ENCODE peak calls at places on chromosomes 6 and 20, in six cellular contexts. D is astrocyte; Z is psoas muscle; M is H1; J is CD4-positive, CD25-positive, alpha-beta regulatory T cell; N is dorsolateral prefrontal cortex. P is an unnamed sample. For H3K27me3, the result is how much of the 10 kb centered on the place peaks cover.

GRCh38 chr6:128062882-128063603 is 162.2 kb upstream of the THEMIS start:
- DNase-seq in D (peak), Z (no peak), M (no peak), J (no peak), N (no peak), P (no peak)

GRCh38 chr20:50107086-50107645 is 5.8 kb downstream of the UBE2V1 start:
- DNase-seq in D (no peak), Z (no peak), M (no peak), J (no peak), N (no peak), P (no peak)

GRCh38 chr6:158213925-158214674 is 46.0 kb downstream of the GTF2H5 start:
- DNase-seq in D (peak), Z (peak), M (no peak), J (peak), N (peak), P (peak)

GRCh38 chr6:148293181-148293995 is 49.2 kb upstream of the SASH1 start:
- DNase-seq in D (no peak), Z (no peak), M (no peak), J (no peak), N (peak), P (no peak)

GRCh38 chr6:41843178-41843577 is 52.0 kb downstream of the USP49 start:
- DNase-seq in D (no peak), Z (no peak), M (no peak), J (no peak), N (no peak), P (no peak)

GRCh38 chr6:39102024-39102820 is 12.8 kb downstream of the SAYSD1 start:
- DNase-seq in D (peak), Z (no peak), M (peak), J (peak), N (no peak), P (peak)

GRCh38 chr20:25259788-25260254 is 11.9 kb downstream of the PYGB start:
- DNase-seq in D (no peak), Z (no peak), M (peak), J (peak), N (no peak), P (no peak)

GRCh38 chr6:132142308-132142707 is 191.1 kb upstream of the CCN2 start:
- DNase-seq in D (peak), Z (no peak), M (no peak), J (no peak), N (no peak), P (no peak)

GRCh38 chr6:134317471-134318131 is at the start of gene SGK1:
- DNase-seq in D (peak), Z (peak), M (peak), J (peak), N (peak), P (peak)

GRCh38 chr6:57242505-57242904 is 20.4 kb upstream of the RAB23 start:
- DNase-seq in D (peak), Z (no peak), M (no peak), J (no peak), N (no peak), P (no peak)

GRCh38 chr6:99471638-99472037 is 43.6 kb downstream of the USP45 start:
- DNase-seq in D (no peak), Z (no peak), M (no peak), J (no peak), N (no peak), P (no peak)

GRCh38 chr6:33279971-33280511 is 3.1 kb downstream of the B3GALT4 start:
- DNase-seq in D (peak), Z (no peak), M (no peak), J (no peak), N (no peak), P (peak)

GRCh38 chr6:158654960-158655485 is 5.2 kb downstream of the SYTL3 start:
- DNase-seq in D (peak), Z (no peak), M (no peak), J (peak), N (no peak), P (no peak)

GRCh38 chr6:157865249-157865648 is 42.2 kb downstream of the SNX9 start:
- DNase-seq in D (no peak), Z (no peak), M (no peak), J (no peak), N (no peak), P (no peak)

GRCh38 chr6:156660389-156660788 is 116.8 kb upstream of the ARID1B start:
- DNase-seq in D (no peak), Z (no peak), M (no peak), J (no peak), N (no peak), P (no peak)

GRCh38 chr6:106639812-106640211 is 10.4 kb downstream of the QRSL1 start:
- DNase-seq in D (no peak), Z (no peak), M (no peak), J (no peak), N (no peak), P (no peak)

GRCh38 chr6:170345662-170346061 is 39.1 kb downstream of the FAM120B start:
- DNase-seq in D (peak), Z (no peak), M (no peak), J (peak), N (no peak), P (no peak)

GRCh38 chr6:6003334-6004146 is 3.2 kb downstream of the NRN1 start:
- DNase-seq in D (no peak), Z (no peak), M (peak), J (peak), N (no peak), P (peak)

GRCh38 chr6:5248302-5249098 is 12.2 kb downstream of the LYRM4 start:
- DNase-seq in D (peak), Z (no peak), M (no peak), J (no peak), N (no peak), P (no peak)

GRCh38 chr20:24783631-24784492 is 165.2 kb upstream of the CST7 start:
- DNase-seq in D (no peak), Z (no peak), M (peak), J (peak), N (no peak), P (no peak)

GRCh38 chr6:155412335-155412734 is 43.3 kb downstream of the NOX3 start:
- DNase-seq in D (peak), Z (no peak), M (no peak), J (no peak), N (no peak), P (no peak)

GRCh38 chr6:11911535-11911934 is 100.6 kb upstream of the HIVEP1 start:
- DNase-seq in D (peak), Z (no peak), M (no peak), J (no peak), N (no peak), P (no peak)

GRCh38 chr20:41645372-41645771 is 27.2 kb upstream of the CHD6 start:
- DNase-seq in D (no peak), Z (no peak), M (no peak), J (no peak), N (no peak), P (no peak)

GRCh38 chr20:9460518-9460917 is 53.9 kb upstream of the LAMP5 start:
- DNase-seq in D (peak), Z (no peak), M (no peak), J (no peak), N (no peak), P (peak)

GRCh38 chr6:119138906-119139541 is 60.6 kb upstream of the FAM184A start:
- DNase-seq in D (no peak), Z (no peak), M (no peak), J (no peak), N (no peak), P (no peak)

GRCh38 chr6:66897576-66897975 is 1190.5 kb upstream of the EYS start:
- DNase-seq in D (peak), Z (no peak), M (peak), J (peak), N (no peak), P (peak)

GRCh38 chr6:33958208-33958862 is 154.5 kb upstream of the MLN start:
- DNase-seq in D (no peak), Z (no peak), M (peak), J (peak), N (no peak), P (no peak)

GRCh38 chr6:36683656-36684446 is 5.3 kb downstream of the CDKN1A start:
- DNase-seq in D (no peak), Z (no peak), M (no peak), J (no peak), N (no peak), P (no peak)

GRCh38 chr6:27568226-27568889 is 95.5 kb upstream of the ZNF184 start:
- DNase-seq in D (no peak), Z (no peak), M (no peak), J (no peak), N (no peak), P (no peak)

GRCh38 chr6:27562027-27562410 is 89.1 kb upstream of the ZNF184 start:
- DNase-seq in D (no peak), Z (no peak), M (no peak), J (no peak), N (no peak), P (peak)

GRCh38 chr6:27565839-27566779 is 93.2 kb upstream of the ZNF184 start:
- DNase-seq in D (no peak), Z (no peak), M (peak), J (no peak), N (no peak), P (no peak)
- H3K27me3 ChIP-seq in D (under half), Z (under half), M (under half), J (half or more), N (half or more), P (half or more)

DNA sequence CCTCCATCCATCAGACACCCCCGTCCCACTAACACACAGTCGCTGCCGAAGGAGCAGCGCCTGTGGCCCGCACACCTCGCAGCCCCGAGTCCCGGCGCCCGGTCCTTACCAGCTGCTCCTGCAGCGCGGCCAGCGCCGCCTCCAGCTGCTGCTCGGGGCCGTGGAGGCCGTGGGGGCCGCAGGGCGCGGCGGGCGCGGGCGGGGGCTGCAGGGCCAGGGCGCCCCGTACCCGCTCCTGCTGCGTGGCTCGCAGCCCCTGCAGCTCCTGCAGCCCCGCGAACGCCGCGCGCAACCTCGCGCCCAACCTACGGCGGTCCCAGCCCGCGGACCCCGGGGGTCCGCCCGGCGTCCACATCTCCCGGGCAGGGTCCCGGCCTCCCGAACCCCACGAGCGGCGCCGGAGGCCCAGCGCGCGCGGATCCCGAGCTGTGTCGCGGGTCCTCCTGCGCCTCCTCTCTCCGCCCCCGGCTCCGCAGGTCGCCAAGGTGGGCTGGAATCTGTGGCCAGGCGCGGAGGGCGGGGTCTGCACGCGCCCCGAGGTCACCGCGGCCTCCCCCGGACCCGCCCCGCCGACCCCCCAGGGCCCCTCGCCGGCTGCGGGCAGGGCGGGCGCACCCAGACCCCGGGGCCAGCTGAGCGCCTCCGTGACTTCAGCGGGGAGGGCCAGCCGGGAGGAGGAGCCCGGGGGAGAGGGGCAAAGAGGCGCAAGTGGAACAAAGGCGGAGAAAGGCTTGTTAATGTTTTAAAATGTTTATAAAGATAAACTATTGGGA is at the start of gene DACT2:
- DNase-seq in D (no peak), Z (no peak), M (no peak), J (no peak), N (no peak), P (peak)
- H3K4me3 ChIP-seq in D (no peak), Z (peak), M (peak), J (no peak), N (peak), P (no peak)

GRCh38 chr6:30101423-30101938 is 11.4 kb downstream of the TRIM31 start:
- DNase-seq in D (no peak), Z (no peak), M (no peak), J (no peak), N (no peak), P (no peak)
- H3K27me3 ChIP-seq in D (half or more), Z (under half), M (under half), J (half or more), N (half or more), P (under half)

DNA sequence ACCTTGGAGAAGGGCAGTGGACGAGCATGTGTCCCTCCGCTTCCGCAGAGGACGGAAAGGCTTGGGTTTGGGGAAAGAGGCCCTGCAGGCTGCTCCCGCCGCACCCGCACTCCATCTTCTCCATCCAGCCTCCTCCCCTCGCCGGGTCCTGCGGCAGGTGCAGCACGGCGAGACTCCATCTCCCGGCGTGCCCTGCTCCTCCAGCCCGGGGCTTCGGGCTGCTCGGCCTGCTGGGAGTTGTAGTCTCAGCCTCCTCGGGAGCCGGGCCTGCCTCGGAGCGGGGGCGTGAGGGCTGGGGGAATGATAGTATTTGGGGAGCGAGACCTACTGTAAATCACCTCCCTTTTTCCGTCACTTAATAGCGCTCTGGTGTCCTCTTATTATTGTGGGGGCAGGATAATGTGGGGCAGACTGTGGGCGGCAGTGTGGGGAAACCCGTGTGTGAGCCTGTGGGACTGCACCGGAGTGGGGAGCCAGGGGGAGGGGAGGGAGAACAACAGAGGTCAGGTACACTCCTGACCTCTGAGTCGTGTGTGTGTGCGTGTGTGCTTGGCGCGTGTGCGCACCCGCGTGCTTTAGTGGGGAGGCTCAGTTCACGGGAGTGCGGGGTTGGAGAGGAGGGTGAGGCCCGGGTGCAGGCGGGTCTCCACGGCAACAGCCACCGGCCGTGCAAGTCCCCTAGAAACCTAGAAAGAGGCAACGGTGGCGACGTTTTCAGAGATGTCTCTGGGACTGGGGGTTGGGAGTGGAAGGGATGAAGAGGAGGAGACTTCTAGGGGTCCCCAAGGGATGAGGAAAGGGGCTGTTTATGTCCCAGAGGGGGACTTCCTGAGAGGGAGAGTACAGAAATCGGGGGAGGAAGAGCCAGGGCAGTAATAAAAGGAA is 4.1 kb downstream of the TTBK1 start:
- DNase-seq in D (no peak), Z (peak), M (no peak), J (peak), N (peak), P (no peak)
- H3K4me3 ChIP-seq in D (peak), Z (peak), M (peak), J (peak), N (peak), P (no peak)

DNA sequence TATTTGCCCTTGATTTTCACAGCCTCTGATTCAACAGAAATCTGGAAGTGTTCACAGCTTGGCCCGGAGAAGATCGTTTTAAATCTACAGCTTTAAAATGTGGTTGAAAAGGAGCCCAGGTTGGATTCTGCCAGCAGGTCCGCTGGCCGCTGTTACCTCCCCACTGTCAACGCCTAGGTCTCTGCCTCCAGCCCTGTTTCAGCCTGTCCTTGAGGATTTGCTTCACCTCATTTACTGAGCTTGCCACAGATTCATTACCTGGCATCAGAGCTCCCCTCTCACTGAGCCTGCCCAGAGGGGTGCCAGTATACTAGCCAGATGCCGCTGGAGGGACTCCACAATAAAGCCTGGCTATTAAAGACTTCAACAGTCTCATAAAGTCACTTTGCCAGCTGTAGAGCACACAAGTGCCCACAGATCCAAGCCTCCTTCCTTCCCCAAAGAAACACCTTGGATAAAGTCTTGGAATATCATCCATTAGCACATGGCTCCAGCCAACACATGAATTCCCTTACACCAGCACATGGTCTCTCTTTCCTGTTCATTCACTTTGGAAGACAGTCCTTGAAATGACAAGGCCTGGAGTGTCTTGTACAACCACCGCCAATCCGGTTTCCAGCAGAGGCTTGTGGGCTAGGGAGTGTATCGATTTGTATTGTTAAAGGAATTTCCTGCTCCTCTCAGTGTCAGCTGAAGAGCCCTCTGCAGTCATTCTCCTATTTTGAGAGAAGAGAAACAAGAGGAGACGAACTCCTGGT is 9.5 kb upstream of the NR2E1 start:
- DNase-seq in D (no peak), Z (no peak), M (peak), J (no peak), N (no peak), P (peak)
- H3K27me3 ChIP-seq in D (half or more), Z (under half), M (half or more), J (half or more), N (under half), P (under half)

DNA sequence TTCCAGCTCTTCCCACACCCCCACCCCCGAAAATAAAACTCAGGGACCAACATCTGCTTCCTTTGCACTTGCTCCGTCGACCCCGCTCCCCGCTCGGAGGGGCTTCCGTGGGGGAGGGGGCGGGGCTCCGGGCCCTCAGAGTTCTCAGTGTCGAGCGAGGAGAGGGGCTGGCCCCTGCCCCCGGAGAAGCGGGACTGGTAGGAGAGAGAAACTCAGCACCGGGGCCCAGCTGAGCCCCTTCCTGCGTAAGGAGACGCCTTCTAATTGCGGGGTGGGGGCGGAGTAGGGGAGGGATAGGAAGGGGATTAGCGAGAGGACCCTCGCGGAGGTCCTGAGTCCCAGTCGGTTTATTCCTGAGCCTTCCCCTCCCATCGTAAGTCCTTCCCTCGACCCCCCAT is 22.3 kb upstream of the SLC22A7 start:
- DNase-seq in D (no peak), Z (no peak), M (no peak), J (peak), N (no peak), P (no peak)
- H3K4me3 ChIP-seq in D (no peak), Z (peak), M (peak), J (peak), N (peak), P (no peak)

GRCh38 chr6:166168616-166169548 is 1.2 kb upstream of the TBXT start:
- DNase-seq in D (no peak), Z (no peak), M (peak), J (no peak), N (no peak), P (no peak)

GRCh38 chr6:166167801-166168615 is at the start of gene TBXT:
- DNase-seq in D (no peak), Z (no peak), M (peak), J (peak), N (no peak), P (peak)

GRCh38 chr6:166172546-166172945 is 4.9 kb upstream of the TBXT start:
- DNase-seq in D (no peak), Z (no peak), M (no peak), J (no peak), N (no peak), P (no peak)

GRCh38 chr6:166167258-166167731 is 356 bp downstream of the TBXT start:
- DNase-seq in D (no peak), Z (no peak), M (peak), J (no peak), N (no peak), P (no peak)

DNA sequence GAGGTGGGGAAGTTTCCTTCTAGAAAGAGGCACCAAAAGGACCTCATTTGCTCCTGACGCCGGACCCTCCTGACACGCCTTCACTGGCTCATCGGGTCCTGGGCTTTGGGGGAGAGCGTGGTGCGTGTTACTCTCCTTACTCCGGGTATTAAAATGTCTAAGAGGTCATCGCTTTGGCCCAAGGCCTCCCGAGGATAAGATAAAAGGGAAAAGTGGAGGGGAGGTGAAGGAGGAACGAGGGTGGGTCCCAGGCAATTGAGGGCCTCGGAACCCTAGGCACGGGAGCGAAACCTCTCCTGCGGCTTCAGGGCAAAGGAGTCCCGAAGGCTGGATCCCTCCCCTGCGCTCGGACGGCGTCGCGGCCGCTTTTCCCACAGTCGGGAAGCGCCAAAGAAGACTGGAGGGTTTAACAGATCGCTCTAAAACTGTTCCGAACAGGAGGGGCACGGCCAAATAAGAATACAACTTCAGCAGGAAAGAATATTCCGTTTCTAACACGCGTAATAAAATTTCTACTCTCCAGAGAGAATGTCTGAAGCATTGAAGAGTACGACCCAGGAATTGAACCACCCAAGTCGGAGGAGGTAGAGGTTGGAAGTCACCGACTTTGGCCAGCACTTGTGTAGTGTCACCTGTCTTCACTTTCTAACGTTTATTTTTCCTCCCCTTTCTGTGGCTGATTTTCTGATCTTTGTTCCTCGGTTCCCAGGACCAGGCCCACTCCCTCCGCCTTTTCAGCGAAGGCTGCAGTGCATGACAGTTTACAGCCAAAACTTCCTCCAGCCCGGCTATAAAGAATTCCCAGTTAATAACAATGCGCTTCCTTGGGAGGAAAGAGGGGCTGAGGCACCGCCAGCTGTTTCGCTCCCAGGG is 2.1 kb upstream of the TBXT start:
- DNase-seq in D (no peak), Z (no peak), M (no peak), J (no peak), N (no peak), P (no peak)
- H3K27me3 ChIP-seq in D (half or more), Z (under half), M (half or more), J (under half), N (half or more), P (under half)